ENCODE peak calls at places on chromosomes 11 and 22, in ten cellular contexts. W is HCT116, N is K562, P is transverse colon, F is stomach, Z is spleen, B is body of pancreas, G is tibial nerve, K is heart left ventricle, T is IMR-90. S is an unnamed sample.

GRCh38 chr22:19527861-19528417 is 3.7 kb upstream of the CLDN5 start:
- DNase-seq in K (no peak), Z (peak; percentile 51), G (no peak), P (no peak), T (peak; percentile 38), F (no peak), N (peak; percentile 45), B (no peak), W (no peak), S (no peak)

GRCh38 chr11:66218026-66218425 is 50.4 kb upstream of the RAB1B start:
- DNase-seq in W (no peak), T (no peak), G (no peak), N (no peak), P (no peak), K (no peak), B (no peak), Z (no peak), F (no peak), S (peak; percentile 34)

GRCh38 chr22:33918676-33919590 is 1.3 kb downstream of the LARGE1 start:
- DNase-seq in T (peak; percentile 45), W (no peak), B (no peak), K (no peak), P (no peak), G (no peak), Z (no peak), F (no peak), N (no peak), S (no peak)

GRCh38 chr11:66470015-66470414 is 3.3 kb downstream of the PELI3 start:
- DNase-seq in N (no peak), K (no peak), B (no peak), W (no peak), G (no peak), P (no peak), F (no peak), T (no peak), Z (no peak), S (no peak)

GRCh38 chr11:89457190-89457589 is 34.0 kb downstream of the NOX4 start:
- DNase-seq in T (no peak), K (no peak), P (no peak), Z (no peak), B (no peak), W (no peak), F (no peak), G (no peak), N (no peak), S (no peak)

GRCh38 chr11:1285316-1285744 is 24.1 kb downstream of the TOLLIP start:
- DNase-seq in Z (no peak), P (no peak), G (no peak), N (no peak), F (no peak), W (no peak), T (no peak), K (no peak), B (no peak), S (no peak)

GRCh38 chr22:22195265-22196017 is 49.1 kb upstream of the VPREB1 start:
- DNase-seq in N (peak; percentile 100), Z (peak; percentile 92), G (peak; percentile 57), T (peak; percentile 37), F (peak; percentile 83), W (peak; percentile 81), K (no peak), P (peak; percentile 87), B (peak; percentile 84), S (no peak)

GRCh38 chr11:45083544-45084087 is 62.8 kb upstream of the PRDM11 start:
- DNase-seq in P (no peak), Z (no peak), B (no peak), T (no peak), G (no peak), F (no peak), K (no peak), W (no peak), N (peak; percentile 33), S (no peak)

GRCh38 chr11:42709216-42709615 is 602.6 kb upstream of the API5 start:
- DNase-seq in F (no peak), W (no peak), Z (no peak), K (no peak), G (no peak), P (no peak), B (no peak), T (no peak), N (no peak), S (no peak)

GRCh38 chr22:46038516-46039430 is 61.8 kb upstream of the WNT7B start:
- DNase-seq in K (no peak), F (no peak), Z (peak; percentile 70), G (no peak), N (no peak), B (no peak), W (no peak), P (no peak), T (no peak), S (no peak)

GRCh38 chr11:1827931-1828330 is 6.9 kb upstream of the SYT8 start:
- DNase-seq in F (no peak), Z (no peak), T (no peak), K (no peak), G (no peak), B (no peak), N (no peak), P (no peak), W (no peak), S (no peak)

GRCh38 chr11:57402188-57403066 is 12.0 kb upstream of the PRG2 start:
- DNase-seq in Z (no peak), F (no peak), B (no peak), P (no peak), T (no peak), K (no peak), W (peak; percentile 48), N (peak; percentile 74), G (no peak), S (no peak)
- TF ChIP-seq POLR2A in Z (no peak), F (no peak), B (no peak), P (no peak), T (no peak), K (no peak), W (no peak), N (peak; percentile 44), G (no peak), S (no peak)

GRCh38 chr11:74839971-74840370 is 91.3 kb downstream of the RNF169 start:
- DNase-seq in N (no peak), P (no peak), K (no peak), Z (no peak), F (no peak), G (no peak), T (no peak), B (no peak), W (no peak), S (no peak)

GRCh38 chr11:74837191-74837590 is 88.5 kb downstream of the RNF169 start:
- DNase-seq in K (no peak), B (no peak), W (no peak), T (no peak), G (no peak), F (no peak), N (no peak), Z (no peak), P (no peak), S (no peak)

GRCh38 chr11:74839445-74839844 is 90.8 kb downstream of the RNF169 start:
- DNase-seq in G (no peak), P (no peak), K (no peak), N (no peak), W (no peak), T (no peak), B (no peak), Z (no peak), F (no peak), S (no peak)

GRCh38 chr11:74840486-74840885 is 91.8 kb downstream of the RNF169 start:
- DNase-seq in N (no peak), B (no peak), F (no peak), W (no peak), T (no peak), K (no peak), P (no peak), Z (no peak), G (no peak), S (no peak)

DNA sequence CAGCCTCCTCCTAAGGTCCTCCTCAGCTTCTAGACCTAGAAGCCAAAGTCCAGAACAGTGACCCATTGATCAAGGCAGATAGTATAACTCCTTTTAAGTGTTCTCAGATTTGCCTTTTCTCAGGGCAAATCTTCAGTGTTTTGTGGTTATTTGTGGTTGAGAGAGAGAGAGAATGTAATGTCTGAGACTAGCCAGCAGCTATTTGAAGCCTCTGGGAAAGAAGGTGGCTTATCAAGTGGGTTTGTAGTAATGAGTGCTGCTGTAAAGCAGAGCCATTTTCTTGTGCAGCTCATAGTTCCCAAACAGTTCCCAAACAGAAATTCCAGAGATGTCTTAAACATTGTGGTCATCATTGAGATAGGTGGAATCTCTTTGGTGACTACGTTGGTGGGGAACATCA is 89.5 kb downstream of the RNF169 start:
- DNase-seq in T (peak; percentile 23), F (no peak), B (no peak), N (no peak), P (no peak), K (no peak), Z (no peak), G (no peak), W (no peak), S (no peak)
- H3K4me3 ChIP-seq in T (no peak overlapping the region), F (no peak overlapping the region), B (no peak overlapping the region), N (no peak overlapping the region), P (no peak overlapping the region), K (no peak overlapping the region), Z (no peak overlapping the region), G (no peak overlapping the region), W (no peak overlapping the region), S (no peak overlapping the region)

GRCh38 chr11:61862714-61863547 is 28.4 kb downstream of the FADS3 start:
- DNase-seq in Z (no peak), T (no peak), B (no peak), N (no peak), G (no peak), W (no peak), P (no peak), F (no peak), K (no peak), S (no peak)

GRCh38 chr11:61860054-61860903 is 31.1 kb downstream of the FADS3 start:
- DNase-seq in G (no peak), K (peak; percentile 77), Z (no peak), F (peak; percentile 84), P (peak; percentile 63), N (peak; percentile 77), T (no peak), B (peak; percentile 88), W (peak; percentile 43), S (no peak)

GRCh38 chr11:61864814-61865775 is 26.2 kb downstream of the FADS3 start:
- DNase-seq in N (no peak), T (no peak), P (no peak), F (no peak), G (no peak), K (no peak), Z (no peak), W (no peak), B (no peak), S (no peak)

GRCh38 chr11:61863548-61864081 is 27.7 kb downstream of the FADS3 start:
- DNase-seq in N (no peak), Z (no peak), B (no peak), F (no peak), G (no peak), K (no peak), P (no peak), T (no peak), W (no peak), S (no peak)

GRCh38 chr11:61861634-61862033 is 29.7 kb downstream of the FADS3 start:
- DNase-seq in T (no peak), G (no peak), Z (no peak), P (no peak), W (no peak), N (no peak), F (no peak), B (no peak), K (peak; percentile 81), S (no peak)
- H3K27ac ChIP-seq in T (no peak overlapping the region), G (peak overlapping the region; percentile 4), Z (no peak overlapping the region), P (no peak overlapping the region), W (no peak overlapping the region), N (no peak overlapping the region), F (no peak overlapping the region), B (no peak overlapping the region), K (peak overlapping the region; percentile 77), S (no peak overlapping the region)

GRCh38 chr11:65128182-65129145 is 5.9 kb downstream of the SYVN1 start:
- DNase-seq in T (no peak), K (no peak), N (no peak), W (no peak), B (no peak), F (no peak), G (no peak), P (no peak), Z (peak; percentile 67), S (no peak)
- TF ChIP-seq POLR2A in T (no peak), K (no peak), N (peak; percentile 34), W (no peak), B (no peak), F (no peak), G (no peak), P (no peak), Z (no peak), S (no peak)